ENCODE peak calls at places on chromosomes 3 and 15, in four cellular contexts. X is HFF-Myc, D is endothelial cell of umbilical vein, V is MM.1S. M is an unnamed sample.

GRCh38 chr3:134938024-134938525 is 143.0 kb downstream of the EPHB1 start:
- DNase-seq in X (no peak), D (no peak), V (no peak), M (no peak)

GRCh38 chr3:57797701-57798487 is 41.8 kb downstream of the SLMAP start:
- DNase-seq in X (no peak), D (no peak), V (no peak), M (no peak)

GRCh38 chr3:136105044-136105443 is 91.1 kb downstream of the MSL2 start:
- DNase-seq in X (no peak), D (no peak), V (no peak), M (no peak)

GRCh38 chr3:108296239-108296638 is at the start of gene HHLA2:
- DNase-seq in X (no peak), D (no peak), V (no peak), M (peak; percentile 65)

GRCh38 chr3:163915279-163915678 is 1163.0 kb downstream of the SI start:
- DNase-seq in X (no peak), D (no peak), V (no peak), M (no peak)

GRCh38 chr3:177427540-177427939 is 230.3 kb upstream of the TBL1XR1 start:
- DNase-seq in X (no peak), D (no peak), V (peak; percentile 35), M (peak; percentile 19)

GRCh38 chr3:138136208-138136607 is 4.0 kb upstream of the A4GNT start:
- DNase-seq in X (no peak), D (no peak), V (no peak), M (no peak)

GRCh38 chr3:188507244-188507720 is 353.3 kb downstream of the LPP start:
- DNase-seq in X (peak; percentile 53), D (peak; percentile 83), V (no peak), M (no peak)

GRCh38 chr3:117409701-117410459 is 700.3 kb downstream of the TUSC7 start:
- DNase-seq in X (no peak), D (no peak), V (no peak), M (no peak)

GRCh38 chr3:117409256-117409655 is 699.7 kb downstream of the TUSC7 start:
- DNase-seq in X (no peak), D (no peak), V (no peak), M (no peak)

GRCh38 chr3:117408811-117409210 is 699.2 kb downstream of the TUSC7 start:
- DNase-seq in X (no peak), D (no peak), V (no peak), M (no peak)

GRCh38 chr3:117404756-117405155 is 695.2 kb downstream of the TUSC7 start:
- DNase-seq in X (no peak), D (no peak), V (no peak), M (no peak)

DNA sequence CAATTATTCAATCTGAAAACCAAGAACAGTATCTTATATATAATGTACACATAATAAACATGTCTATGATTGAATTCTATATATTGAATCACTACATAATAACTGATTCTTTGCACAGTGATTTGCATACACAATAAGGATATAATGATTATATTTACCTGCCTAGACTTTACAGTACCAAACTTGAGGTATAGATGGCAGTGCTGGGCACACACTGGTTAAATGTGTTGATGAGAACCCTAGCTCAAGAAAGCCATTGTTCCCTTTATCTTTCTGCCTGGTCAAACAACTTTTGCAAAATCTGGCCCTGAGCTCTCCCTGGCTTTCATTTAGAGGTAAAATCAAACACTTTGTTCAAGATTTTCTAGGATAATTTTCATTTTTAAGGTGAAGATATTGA is 697.7 kb downstream of the TUSC7 start:
- DNase-seq in X (no peak), D (peak; percentile 40), V (peak; percentile 35), M (peak; percentile 31)
- TF ChIP-seq CTCF in X (peak; percentile 17), D (peak; percentile 15), V (peak; percentile 48), M (peak; percentile 43)

DNA sequence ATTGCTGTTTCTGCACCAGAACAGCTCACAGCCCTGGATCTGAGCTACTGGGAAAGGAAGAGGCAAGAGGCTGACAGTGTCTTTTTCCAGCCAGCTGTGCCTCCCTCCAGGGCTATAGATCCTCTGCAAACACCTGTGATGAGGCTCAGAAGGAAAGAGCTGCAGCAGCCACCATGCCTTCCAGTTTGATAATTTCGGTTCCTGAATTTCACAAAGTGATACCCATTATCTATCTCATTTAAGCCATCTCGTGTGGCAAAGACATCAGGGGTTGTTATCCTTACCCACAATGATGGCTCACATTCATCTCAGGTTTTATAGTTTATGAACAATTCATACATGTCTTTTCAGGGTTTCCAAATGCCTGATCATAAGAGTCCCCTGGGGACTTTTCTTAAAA is 1.8 kb upstream of the LARP6 start:
- DNase-seq in X (no peak), D (no peak), V (peak; percentile 21), M (peak; percentile 73)
- H3K4me3 ChIP-seq in X (no peak overlapping the region), D (no peak overlapping the region), V (no peak overlapping the region), M (no peak overlapping the region)

DNA sequence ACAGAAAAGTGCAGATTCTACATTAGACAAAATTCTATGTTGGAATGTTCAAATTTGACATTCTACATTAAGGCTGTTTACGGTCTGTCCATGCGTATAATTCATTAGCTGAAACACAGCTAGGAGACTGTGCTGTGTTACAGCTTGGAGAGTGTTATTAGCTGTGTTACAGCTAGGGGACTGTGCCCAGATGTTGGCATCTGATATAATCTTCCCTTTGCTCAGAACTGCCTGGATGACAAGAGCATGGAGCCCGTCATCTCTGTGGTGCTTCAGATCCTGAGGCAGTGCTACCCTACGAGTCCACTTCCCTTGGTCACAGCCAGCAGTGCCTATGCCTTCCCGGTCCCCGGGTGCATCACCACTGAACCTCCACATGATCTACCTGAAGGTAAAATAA is 177.0 kb downstream of the AGBL1 start:
- DNase-seq in X (no peak), D (no peak), V (no peak), M (no peak)
- TF ChIP-seq CTCF in X (no peak), D (no peak), V (no peak), M (no peak)

GRCh38 chr3:12444582-12445468 is 39.5 kb upstream of the TSEN2 start:
- DNase-seq in X (no peak), D (no peak), V (no peak), M (no peak)
- H3K4me3 ChIP-seq in X (no peak overlapping the region), D (no peak overlapping the region), V (no peak overlapping the region), M (no peak overlapping the region)

GRCh38 chr3:5791558-5791957 is 604.1 kb downstream of the EDEM1 start:
- DNase-seq in X (no peak), D (no peak), V (no peak), M (no peak)

GRCh38 chr3:5784656-5785055 is 597.1 kb downstream of the EDEM1 start:
- DNase-seq in X (no peak), D (no peak), V (no peak), M (no peak)

GRCh38 chr3:5787863-5788488 is 600.5 kb downstream of the EDEM1 start:
- DNase-seq in X (no peak), D (no peak), V (no peak), M (peak; percentile 38)
- TF ChIP-seq CTCF in X (no peak), D (no peak), V (no peak), M (peak; percentile 8)

DNA sequence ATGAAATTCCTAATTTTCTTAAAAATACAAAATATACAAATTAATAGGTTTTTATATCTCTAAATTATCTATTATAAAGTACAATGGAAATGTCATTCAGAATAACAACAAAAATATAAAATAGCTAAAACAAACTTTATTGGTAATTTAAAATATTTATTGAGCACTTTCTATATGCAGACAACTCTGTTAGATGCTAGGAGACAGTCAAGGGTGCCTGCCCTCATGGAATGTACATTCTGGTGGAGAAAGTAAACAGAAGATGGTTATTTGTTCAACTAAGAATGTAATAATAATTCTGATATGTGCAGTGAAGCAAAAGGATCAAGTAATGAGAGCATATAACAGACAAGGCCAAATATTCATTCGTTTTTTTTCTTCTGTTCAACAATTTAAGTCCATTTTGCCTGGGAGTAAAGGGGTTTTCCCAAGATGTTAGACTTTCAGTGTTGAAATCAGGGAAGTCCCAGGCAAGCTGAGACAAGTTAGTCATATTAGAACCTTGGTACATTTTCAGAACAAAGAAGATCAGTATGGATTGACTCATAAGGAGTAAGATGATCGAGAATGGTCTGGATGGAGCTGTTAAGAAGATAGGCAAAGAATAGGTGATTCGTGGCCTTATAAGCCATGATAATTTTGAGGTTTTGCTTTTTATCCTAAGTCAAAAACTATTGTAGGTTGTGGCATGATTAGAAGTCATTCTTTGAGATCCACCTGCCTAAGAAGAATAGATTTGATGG is 150.2 kb upstream of the MLF1 start:
- DNase-seq in X (no peak), D (no peak), V (peak; percentile 20), M (peak; percentile 75)
- H3K4me3 ChIP-seq in X (no peak overlapping the region), D (no peak overlapping the region), V (no peak overlapping the region), M (no peak overlapping the region)

GRCh38 chr15:44261007-44261706 is 27.4 kb upstream of the GOLM2 start:
- DNase-seq in X (no peak), D (no peak), V (no peak), M (no peak)

GRCh38 chr15:44264148-44264547 is 24.4 kb upstream of the GOLM2 start:
- DNase-seq in X (no peak), D (no peak), V (no peak), M (no peak)

GRCh38 chr15:44265757-44266156 is 22.8 kb upstream of the GOLM2 start:
- DNase-seq in X (no peak), D (no peak), V (no peak), M (no peak)
- TF ChIP-seq CTCF in X (no peak), D (no peak), V (no peak), M (no peak)